ENCODE peak calls at places on chromosome 18, in four cellular contexts. L is A549, S is K562, D is HepG2. Z is an unnamed sample.

GRCh38 chr18:77198663-77199062 is 51.0 kb upstream of the GALR1 start:
- DNase-seq in L (no peak), S (no peak), D (no peak), Z (no peak)

GRCh38 chr18:42298744-42299685 is 344.0 kb downstream of the PIK3C3 start:
- DNase-seq in L (peak), S (peak), D (peak), Z (peak)

GRCh38 chr18:26549103-26549485 is 741 bp upstream of the KCTD1 start:
- DNase-seq in L (no peak), S (no peak), D (no peak), Z (no peak)

GRCh38 chr18:9779630-9780029 is 71.5 kb downstream of the RAB31 start:
- DNase-seq in L (no peak), S (no peak), D (peak), Z (no peak)

GRCh38 chr18:46374850-46375249 is 270.7 kb downstream of the HAUS1 start:
- DNase-seq in L (no peak), S (peak), D (no peak), Z (peak)

GRCh38 chr18:35477497-35477896 is 20.3 kb downstream of the INO80C start:
- DNase-seq in L (no peak), S (no peak), D (no peak), Z (no peak)

GRCh38 chr18:9001209-9001608 is 101.3 kb upstream of the NDUFV2 start:
- DNase-seq in L (no peak), S (no peak), D (no peak), Z (no peak)

GRCh38 chr18:51122266-51123045 is 75.0 kb downstream of the MEX3C start:
- DNase-seq in L (no peak), S (no peak), D (no peak), Z (no peak)

GRCh38 chr18:47746615-47747014 is 183.8 kb downstream of the SMAD2 start:
- DNase-seq in L (no peak), S (no peak), D (no peak), Z (no peak)

GRCh38 chr18:44180683-44181082 is 500.0 kb upstream of the SETBP1 start:
- DNase-seq in L (no peak), S (no peak), D (no peak), Z (no peak)

GRCh38 chr18:22349966-22350365 is 67.7 kb downstream of the CTAGE1 start:
- DNase-seq in L (no peak), S (no peak), D (no peak), Z (no peak)
- TF ChIP-seq USF2 in L (no peak), S (no peak), D (no peak), Z (no peak)

GRCh38 chr18:24019641-24020331 is 5.2 kb downstream of the TTC39C start:
- DNase-seq in L (no peak), S (no peak), D (no peak), Z (no peak)
- TF ChIP-seq HMGXB4 in L (no peak), S (no peak), D (no peak), Z (no peak)

GRCh38 chr18:72768681-72769229 is 99.0 kb downstream of the NETO1 start:
- DNase-seq in L (no peak), S (no peak), D (no peak), Z (no peak)
- TF ChIP-seq USF2 in L (no peak), S (no peak), D (no peak), Z (no peak)

DNA sequence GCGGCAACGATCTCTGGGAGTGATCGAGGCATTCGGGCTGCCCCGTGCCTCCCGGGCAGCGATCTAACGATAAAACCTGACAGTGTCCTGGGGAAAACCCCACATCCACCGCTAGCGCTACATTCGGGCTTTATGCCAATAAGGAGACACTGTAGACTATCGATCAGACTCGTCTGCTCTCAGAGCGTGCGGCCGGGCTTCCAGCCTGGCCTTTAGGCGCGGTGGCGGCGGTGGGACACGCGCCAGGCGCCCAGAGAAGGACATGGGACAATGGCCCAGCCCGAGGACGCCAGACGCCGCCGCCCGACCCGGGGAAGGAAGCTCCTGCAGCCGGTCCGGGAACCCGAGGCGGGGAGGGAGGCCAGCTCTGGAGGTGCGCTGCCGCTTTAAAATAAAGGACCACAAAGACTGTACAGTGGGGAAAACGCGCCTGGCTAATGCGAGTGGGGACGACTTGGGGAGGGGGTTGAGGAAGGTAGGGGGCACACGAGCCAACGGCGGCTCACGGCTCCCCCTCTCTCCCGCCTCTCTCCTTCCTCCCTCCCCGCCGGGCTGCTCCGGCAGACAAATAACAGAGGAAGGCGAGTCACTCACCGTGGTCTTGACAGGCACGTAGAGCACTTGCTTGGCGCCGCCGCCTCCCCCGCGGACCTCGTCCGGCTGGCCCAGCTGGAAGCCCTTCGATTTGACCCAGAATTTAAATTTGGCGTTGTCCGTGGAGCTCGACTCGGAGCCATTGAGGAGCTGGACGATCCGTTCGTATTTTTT is 2.1 kb downstream of the NOL4 start:
- DNase-seq in L (no peak), S (no peak), D (no peak), Z (peak)
- TF ChIP-seq HMGXB4 in L (no peak), S (no peak), D (no peak), Z (peak)

GRCh38 chr18:13221821-13222220 is 3.3 kb downstream of the LDLRAD4 start:
- DNase-seq in L (no peak), S (no peak), D (no peak), Z (no peak)
- TF ChIP-seq USF2 in L (no peak), S (no peak), D (no peak), Z (no peak)

DNA sequence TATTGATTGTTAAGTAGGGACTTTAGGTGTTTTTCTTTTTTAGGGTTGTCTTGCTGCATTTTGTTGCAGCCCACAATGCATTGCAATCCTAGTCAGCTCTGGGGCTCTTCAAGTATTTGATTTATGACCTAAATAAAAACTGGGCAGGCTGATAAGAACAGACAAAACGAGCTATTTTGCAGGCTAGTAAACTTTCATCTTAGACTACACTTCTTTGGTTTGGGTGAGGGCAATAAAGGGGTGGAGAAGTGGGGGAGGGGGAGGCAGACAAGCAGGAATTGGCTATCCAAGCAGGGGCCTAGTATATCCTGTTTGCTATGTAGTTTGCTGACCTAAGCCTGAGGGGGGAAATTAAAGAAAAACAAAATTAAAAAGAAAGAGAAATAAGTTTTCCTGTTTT is 24.5 kb upstream of the SERPINB5 start:
- DNase-seq in L (no peak), S (no peak), D (no peak), Z (no peak)
- TF ChIP-seq HMGXB4 in L (no peak), S (no peak), D (no peak), Z (no peak)

GRCh38 chr18:59696311-59697235 is 650 bp downstream of the CCBE1 start:
- DNase-seq in L (no peak), S (no peak), D (no peak), Z (peak)

GRCh38 chr18:59695551-59695950 is 1.7 kb downstream of the CCBE1 start:
- DNase-seq in L (no peak), S (no peak), D (no peak), Z (no peak)

GRCh38 chr18:59699750-59700534 is 2.7 kb upstream of the CCBE1 start:
- DNase-seq in L (no peak), S (no peak), D (no peak), Z (no peak)

GRCh38 chr18:59699061-59699460 is 1.8 kb upstream of the CCBE1 start:
- DNase-seq in L (no peak), S (no peak), D (no peak), Z (no peak)

GRCh38 chr18:59697236-59697932 is at the start of gene CCBE1:
- DNase-seq in L (peak), S (peak), D (no peak), Z (peak)
- TF ChIP-seq USF2 in L (no peak), S (no peak), D (no peak), Z (no peak)

DNA sequence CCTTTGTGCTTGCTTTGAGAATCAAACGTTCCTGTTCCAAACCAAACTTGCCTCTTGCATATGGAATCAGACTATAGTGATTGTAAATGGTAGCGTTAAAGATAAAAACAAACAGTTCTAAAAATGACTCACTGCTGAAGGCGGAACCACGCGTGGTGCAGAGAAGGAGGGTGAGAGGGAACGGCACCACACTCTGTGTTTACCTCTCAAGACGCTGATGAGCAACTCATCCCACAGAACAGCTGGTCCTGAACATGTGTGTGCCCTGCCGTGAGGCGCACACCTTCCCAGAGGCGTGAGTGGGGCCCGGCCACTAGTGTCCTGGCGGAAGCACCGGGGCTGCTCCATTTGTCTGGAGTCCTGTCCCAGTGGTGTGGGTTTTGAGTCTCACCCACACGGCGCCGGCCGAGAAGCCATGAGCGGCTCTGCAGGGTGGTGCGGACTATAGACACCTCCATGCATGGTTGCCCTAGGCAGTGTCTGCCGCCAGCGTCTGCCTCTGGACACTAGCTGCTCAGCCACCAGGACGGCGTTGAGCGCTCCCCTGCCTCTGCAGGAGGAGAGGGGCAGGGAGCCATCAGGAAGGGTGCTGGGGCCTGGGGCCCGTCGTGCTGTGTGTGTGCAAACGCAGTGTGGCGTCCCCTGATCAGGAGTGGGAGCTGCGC is 52.1 kb downstream of the NFATC1 start:
- DNase-seq in L (no peak), S (no peak), D (no peak), Z (no peak)
- TF ChIP-seq HMGXB4 in L (no peak), S (no peak), D (no peak), Z (no peak)

GRCh38 chr18:79870369-79871025 is 72.8 kb downstream of the KCNG2 start:
- DNase-seq in L (no peak), S (no peak), D (no peak), Z (no peak)

GRCh38 chr18:79872852-79873444 is 75.2 kb downstream of the KCNG2 start:
- DNase-seq in L (no peak), S (no peak), D (no peak), Z (no peak)

GRCh38 chr18:79872423-79872822 is 74.7 kb downstream of the KCNG2 start:
- DNase-seq in L (no peak), S (no peak), D (no peak), Z (no peak)

GRCh38 chr18:79871026-79871390 is 73.3 kb downstream of the KCNG2 start:
- DNase-seq in L (no peak), S (no peak), D (no peak), Z (no peak)

DNA sequence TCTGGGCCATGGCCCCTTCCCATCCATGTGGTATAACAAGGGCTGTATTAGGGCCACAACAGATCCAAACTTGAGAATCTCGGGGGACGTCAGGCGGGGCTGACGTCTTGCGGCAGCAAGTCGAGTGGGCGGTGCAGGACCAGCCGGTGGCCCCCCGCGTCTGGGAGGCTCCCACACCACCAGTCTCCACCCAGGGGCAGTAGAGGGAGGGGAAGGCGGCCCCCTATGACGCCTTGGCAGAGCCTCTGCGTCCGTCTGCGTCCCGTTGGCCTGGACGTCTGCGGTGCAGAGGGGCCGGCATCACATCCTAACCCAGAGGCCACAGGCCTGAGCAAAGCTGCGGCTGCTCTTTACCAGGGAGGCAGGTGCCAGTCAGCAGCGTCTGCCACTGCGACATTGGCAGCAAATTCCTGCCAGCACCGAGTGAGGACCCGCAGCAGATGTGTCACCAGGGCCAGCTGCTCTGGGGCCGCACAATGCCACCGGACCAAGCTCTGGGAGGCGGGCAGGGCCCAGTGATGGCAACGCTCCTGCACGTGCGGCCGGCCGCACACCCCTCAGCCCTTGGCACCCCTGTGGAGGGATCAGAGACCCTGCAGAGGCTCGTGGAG is 73.8 kb downstream of the KCNG2 start:
- DNase-seq in L (no peak), S (no peak), D (no peak), Z (no peak)
- TF ChIP-seq USF2 in L (no peak), S (no peak), D (no peak), Z (no peak)

GRCh38 chr18:31487251-31488015 is 10.5 kb upstream of the DSG2 start:
- DNase-seq in L (peak), S (no peak), D (peak), Z (no peak)
- TF ChIP-seq HMGXB4 in L (no peak), S (no peak), D (no peak), Z (no peak)